ENCODE peak calls at places on chromosome 17, in four cellular contexts. U is IMR-90, C is heart right ventricle, B is mammary epithelial cell. S is an unnamed sample.

GRCh38 chr17:3613139-3613538 is 3.9 kb upstream of the TRPV1 start:
- DNase-seq in U (no peak), C (no peak), B (no peak), S (no peak)

GRCh38 chr17:35129973-35130351 is 8.5 kb downstream of the FNDC8 start:
- DNase-seq in U (peak; percentile 40), C (no peak), B (no peak), S (peak; percentile 39)

GRCh38 chr17:68749742-68750562 is 148.8 kb upstream of the FAM20A start:
- DNase-seq in U (no peak), C (no peak), B (no peak), S (peak; percentile 28)

GRCh38 chr17:43998552-43998951 is 5.9 kb upstream of the NAGS start:
- DNase-seq in U (peak; percentile 66), C (no peak), B (peak; percentile 11), S (no peak)

GRCh38 chr17:60392845-60393702 is 1.1 kb upstream of the USP32 start:
- DNase-seq in U (peak; percentile 60), C (no peak), B (peak; percentile 52), S (peak; percentile 47)

GRCh38 chr17:80663783-80664206 is 119.2 kb downstream of the RPTOR start:
- DNase-seq in U (peak; percentile 84), C (no peak), B (no peak), S (no peak)

GRCh38 chr17:41697122-41697962 is 8.7 kb downstream of the EIF1 start:
- DNase-seq in U (peak; percentile 64), C (peak; percentile 44), B (no peak), S (no peak)

GRCh38 chr17:44279586-44280344 is 11.8 kb upstream of the SLC4A1 start:
- DNase-seq in U (peak; percentile 91), C (peak; percentile 76), B (peak; percentile 27), S (peak; percentile 52)

GRCh38 chr17:50865868-50866260 is 290 bp downstream of the TOB1 start:
- DNase-seq in U (no peak), C (no peak), B (no peak), S (no peak)

GRCh38 chr17:35947156-35947585 is 3.7 kb upstream of the LYZL6 start:
- DNase-seq in U (peak; percentile 21), C (peak; percentile 22), B (peak; percentile 31), S (peak; percentile 44)

GRCh38 chr17:60297729-60298293 is 94.1 kb downstream of the USP32 start:
- DNase-seq in U (no peak), C (no peak), B (no peak), S (no peak)

GRCh38 chr17:34291721-34292348 is 6.3 kb downstream of the CCL11 start:
- DNase-seq in U (no peak), C (no peak), B (no peak), S (peak; percentile 61)

GRCh38 chr17:3891626-3892094 is 1.2 kb downstream of the CAMKK1 start:
- DNase-seq in U (peak; percentile 15), C (no peak), B (no peak), S (no peak)

GRCh38 chr17:57499648-57500049 is 243.3 kb downstream of the MSI2 start:
- DNase-seq in U (no peak), C (no peak), B (no peak), S (no peak)

GRCh38 chr17:12282056-12282455 is 261.4 kb downstream of the MAP2K4 start:
- DNase-seq in U (peak; percentile 90), C (no peak), B (no peak), S (peak; percentile 36)

GRCh38 chr17:79971651-79972050 is 64.0 kb downstream of the TBC1D16 start:
- DNase-seq in U (no peak), C (no peak), B (no peak), S (no peak)

GRCh38 chr17:63843387-63844292 is 1.2 kb upstream of the SMARCD2 start:
- DNase-seq in U (peak; percentile 70), C (peak; percentile 45), B (peak; percentile 19), S (no peak)

GRCh38 chr17:3002538-3003301 is 60.7 kb downstream of the OR1D5 start:
- DNase-seq in U (no peak), C (no peak), B (no peak), S (no peak)

DNA sequence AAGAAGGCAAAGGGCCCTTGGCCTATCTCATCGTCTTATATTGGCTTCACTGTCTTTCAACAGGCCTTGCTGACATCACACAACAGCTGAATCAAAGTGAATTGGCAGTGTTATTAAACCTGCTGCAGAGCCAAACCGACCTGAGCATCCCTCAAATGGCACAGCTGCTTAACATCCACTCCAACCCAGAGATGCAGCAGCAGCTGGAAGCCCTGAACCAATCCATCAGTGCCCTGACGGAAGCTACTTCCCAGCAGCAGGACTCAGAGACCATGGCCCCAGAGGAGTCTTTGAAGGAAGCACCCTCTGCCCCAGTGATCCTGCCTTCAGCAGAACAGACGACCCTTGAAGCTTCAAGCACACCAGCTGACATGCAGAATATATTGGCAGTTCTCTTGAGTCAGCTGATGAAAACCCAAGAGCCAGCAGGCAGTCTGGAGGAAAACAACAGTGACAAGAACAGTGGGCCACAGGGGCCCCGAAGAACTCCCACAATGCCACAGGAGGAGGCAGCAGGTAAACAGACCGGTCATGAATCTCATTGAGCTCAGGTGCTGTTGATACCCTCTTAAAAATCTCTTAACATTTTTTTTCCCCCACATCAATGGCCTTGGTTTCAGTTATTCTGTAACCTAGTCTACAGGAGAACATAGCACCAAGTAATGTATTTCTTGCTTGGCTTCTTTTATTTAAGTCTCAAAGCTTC is 64.7 kb downstream of the CDK12 start:
- DNase-seq in U (no peak), C (no peak), B (no peak), S (no peak)
- H3K36me3 ChIP-seq in U (peaks cover 52% of the 10 kb centered on the region), C (peaks cover 78% of the 10 kb centered on the region), B (peaks cover 40% of the 10 kb centered on the region), S (peaks cover 16% of the 10 kb centered on the region)

GRCh38 chr17:21376835-21377690 is 906 bp downstream of the KCNJ12 start:
- DNase-seq in U (peak; percentile 8), C (peak; percentile 36), B (peak; percentile 23), S (peak; percentile 36)

GRCh38 chr17:21376585-21376834 is 353 bp downstream of the KCNJ12 start:
- DNase-seq in U (no peak), C (peak; percentile 29), B (no peak), S (no peak)

GRCh38 chr17:21374455-21375161 is 1.5 kb upstream of the KCNJ12 start:
- DNase-seq in U (no peak), C (no peak), B (no peak), S (no peak)

GRCh38 chr17:21375162-21375560 is 996 bp upstream of the KCNJ12 start:
- DNase-seq in U (no peak), C (no peak), B (no peak), S (no peak)

GRCh38 chr17:21375757-21376584 is at the start of gene KCNJ12:
- DNase-seq in U (no peak), C (peak; percentile 58), B (peak; percentile 13), S (peak; percentile 8)
- H3K27me3 ChIP-seq in U (peaks cover 65% of the 10 kb centered on the region), C (peaks cover 13% of the 10 kb centered on the region), B (peaks cover 23% of the 10 kb centered on the region), S (peaks cover 21% of the 10 kb centered on the region)

GRCh38 chr17:14760719-14761425 is 460.0 kb downstream of the HS3ST3B1 start:
- DNase-seq in U (no peak), C (no peak), B (no peak), S (no peak)
- H3K4me3 ChIP-seq in U (no peak overlapping the region), C (no peak overlapping the region), B (no peak overlapping the region), S (no peak overlapping the region)

DNA sequence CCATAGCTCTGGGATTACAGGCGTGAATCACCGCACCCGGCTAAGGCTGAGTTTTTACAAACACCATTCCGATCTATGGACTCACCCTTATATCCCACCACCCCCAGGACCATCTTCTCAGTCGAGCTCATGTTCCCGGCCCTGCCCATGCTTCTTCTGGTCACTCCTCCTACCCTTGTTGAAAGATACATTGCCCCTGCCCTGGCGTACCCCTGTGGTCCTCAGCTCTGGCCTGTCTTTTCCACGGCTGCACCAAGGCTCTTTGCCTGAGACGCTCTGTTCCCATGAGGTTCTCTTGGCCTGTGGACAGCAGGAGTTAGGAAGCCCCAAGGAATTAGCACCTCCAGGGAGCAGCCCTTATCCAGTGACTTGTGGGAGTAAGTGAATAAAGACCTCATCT is 379.4 kb upstream of the TNRC6C start:
- DNase-seq in U (no peak), C (no peak), B (no peak), S (no peak)
- H3K36me3 ChIP-seq in U (no peaks in the 10 kb centered on the region), C (no peaks in the 10 kb centered on the region), B (no peaks in the 10 kb centered on the region), S (no peaks in the 10 kb centered on the region)

GRCh38 chr17:48330877-48331276 is 99.1 kb downstream of the SKAP1 start:
- DNase-seq in U (no peak), C (no peak), B (no peak), S (no peak)
- H3K27me3 ChIP-seq in U (peaks cover 50% of the 10 kb centered on the region), C (peaks cover 96% of the 10 kb centered on the region), B (peaks cover 14% of the 10 kb centered on the region), S (peaks cover 5% of the 10 kb centered on the region)

S was measured in bronchial epithelial cell.